ENCODE peak calls at places on chromosomes 16 and 17, in four cellular contexts. M is lower lobe of right lung; F is naive thymus-derived CD4-positive, alpha-beta T cell; T is BJ. Q is an unnamed sample.

GRCh38 chr16:23700509-23700908 is 12.5 kb downstream of the ERN2 start:
- DNase-seq in M (no peak), F (no peak), T (no peak), Q (no peak)

GRCh38 chr16:80862153-80862552 is 57.8 kb upstream of the CDYL2 start:
- DNase-seq in M (no peak), F (no peak), T (no peak), Q (no peak)

GRCh38 chr17:82917656-82918345 is 78.0 kb upstream of the ZNF750 start:
- DNase-seq in M (no peak), F (no peak), T (no peak), Q (no peak)

GRCh38 chr17:10120749-10121148 is 77.7 kb downstream of the GAS7 start:
- DNase-seq in M (no peak), F (no peak), T (no peak), Q (peak)

GRCh38 chr16:56931253-56931768 is 631 bp upstream of the HERPUD1 start:
- DNase-seq in M (no peak), F (no peak), T (no peak), Q (no peak)

GRCh38 chr17:915416-916201 is 64.0 kb downstream of the NXN start:
- DNase-seq in M (no peak), F (no peak), T (no peak), Q (no peak)

GRCh38 chr17:81563861-81564586 is 11.9 kb upstream of the FAAP100 start:
- DNase-seq in M (no peak), F (no peak), T (no peak), Q (no peak)

GRCh38 chr17:8948462-8948861 is 17.0 kb downstream of the PIK3R5 start:
- DNase-seq in M (no peak), F (no peak), T (no peak), Q (no peak)

GRCh38 chr16:84545114-84545737 is 40.8 kb upstream of the MEAK7 start:
- DNase-seq in M (no peak), F (no peak), T (no peak), Q (no peak)

GRCh38 chr17:51802544-51802943 is 356.0 kb downstream of the CA10 start:
- DNase-seq in M (no peak), F (no peak), T (no peak), Q (no peak)

GRCh38 chr17:77821114-77821513 is 137.4 kb upstream of the TNRC6C start:
- DNase-seq in M (peak), F (no peak), T (no peak), Q (no peak)

GRCh38 chr16:53061701-53062159 is 6.9 kb downstream of the CHD9 start:
- DNase-seq in M (peak), F (no peak), T (no peak), Q (no peak)

GRCh38 chr17:27559996-27560481 is 70.9 kb upstream of the LGALS9 start:
- DNase-seq in M (peak), F (no peak), T (no peak), Q (no peak)

GRCh38 chr16:83994087-83994486 is 26.0 kb downstream of the NECAB2 start:
- DNase-seq in M (peak), F (no peak), T (peak), Q (peak)

GRCh38 chr17:35559495-35559894 is 1.1 kb downstream of the SLFN14 start:
- DNase-seq in M (no peak), F (no peak), T (no peak), Q (no peak)

GRCh38 chr16:15507299-15507958 is 73.0 kb downstream of the BMERB1 start:
- DNase-seq in M (no peak), F (no peak), T (no peak), Q (no peak)

GRCh38 chr17:19386974-19387920 is at the start of gene MFAP4:
- DNase-seq in M (no peak), F (no peak), T (peak), Q (peak)

GRCh38 chr16:67115649-67116048 is 5.9 kb downstream of the PHAF1 start:
- DNase-seq in M (no peak), F (no peak), T (peak), Q (no peak)

GRCh38 chr16:24524855-24525652 is 14.3 kb upstream of the RBBP6 start:
- DNase-seq in M (no peak), F (no peak), T (no peak), Q (no peak)

GRCh38 chr17:43945074-43945824 is 3.0 kb upstream of the PPY start:
- DNase-seq in M (no peak), F (no peak), T (no peak), Q (no peak)

GRCh38 chr16:67833035-67833417 is 9.1 kb upstream of the THAP11 start:
- DNase-seq in M (no peak), F (no peak), T (no peak), Q (no peak)

GRCh38 chr16:77404823-77405222 is 30.0 kb downstream of the ADAMTS18 start:
- DNase-seq in M (no peak), F (no peak), T (no peak), Q (no peak)

GRCh38 chr16:77408607-77409006 is 26.2 kb downstream of the ADAMTS18 start:
- DNase-seq in M (no peak), F (no peak), T (no peak), Q (no peak)

GRCh38 chr16:77409311-77409710 is 25.5 kb downstream of the ADAMTS18 start:
- DNase-seq in M (no peak), F (no peak), T (no peak), Q (no peak)

GRCh38 chr16:77403732-77404131 is 31.1 kb downstream of the ADAMTS18 start:
- DNase-seq in M (no peak), F (no peak), T (no peak), Q (no peak)

DNA sequence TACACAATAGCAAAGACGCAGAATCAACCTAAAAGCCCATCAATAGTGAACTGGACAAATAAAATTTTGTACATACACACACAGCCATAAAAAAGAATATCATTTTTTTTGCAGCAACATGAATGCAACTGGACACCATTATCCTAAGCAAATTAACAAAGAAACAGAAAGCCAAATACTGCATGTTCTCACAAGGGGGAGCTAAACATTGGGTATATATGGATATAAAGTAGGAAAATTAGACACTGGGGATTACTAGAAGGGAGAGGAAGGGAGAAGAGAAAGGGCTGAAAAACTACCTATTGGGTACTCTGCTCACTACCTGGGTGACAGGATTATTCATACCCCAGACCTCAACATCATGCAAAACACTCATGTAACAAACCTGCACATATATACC is 28.2 kb downstream of the ADAMTS18 start:
- DNase-seq in M (no peak), F (no peak), T (no peak), Q (no peak)
- H3K4me3 ChIP-seq in M (no peak), F (no peak), T (no peak), Q (no peak)

GRCh38 chr16:64236351-64236750 is 885.5 kb downstream of the CDH11 start:
- DNase-seq in M (no peak), F (no peak), T (no peak), Q (no peak)

GRCh38 chr16:64238576-64238975 is 883.3 kb downstream of the CDH11 start:
- DNase-seq in M (no peak), F (no peak), T (peak), Q (no peak)

GRCh38 chr16:64242510-64242909 is 879.4 kb downstream of the CDH11 start:
- DNase-seq in M (no peak), F (no peak), T (no peak), Q (no peak)

DNA sequence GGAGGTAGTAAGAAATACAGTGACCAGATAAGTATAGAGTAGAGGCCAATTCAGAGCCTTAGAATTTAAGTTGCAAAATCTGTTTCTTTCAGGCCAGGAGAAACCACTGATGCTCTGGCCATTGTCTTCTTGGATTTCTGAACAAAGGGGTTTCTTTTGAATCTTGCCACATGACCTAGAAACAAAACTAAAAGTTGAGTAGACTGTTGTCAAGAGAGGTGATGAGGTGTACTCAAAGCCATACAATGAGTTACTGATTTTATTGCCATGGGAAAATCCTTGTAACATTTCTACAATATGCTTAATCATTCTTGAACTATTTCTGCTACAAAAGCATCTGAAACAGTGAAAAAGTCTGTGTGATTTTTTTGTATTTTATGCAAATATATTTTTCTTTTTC is 881.3 kb downstream of the CDH11 start:
- DNase-seq in M (no peak), F (no peak), T (peak), Q (no peak)
- H3K4me3 ChIP-seq in M (no peak), F (no peak), T (no peak), Q (no peak)

DNA sequence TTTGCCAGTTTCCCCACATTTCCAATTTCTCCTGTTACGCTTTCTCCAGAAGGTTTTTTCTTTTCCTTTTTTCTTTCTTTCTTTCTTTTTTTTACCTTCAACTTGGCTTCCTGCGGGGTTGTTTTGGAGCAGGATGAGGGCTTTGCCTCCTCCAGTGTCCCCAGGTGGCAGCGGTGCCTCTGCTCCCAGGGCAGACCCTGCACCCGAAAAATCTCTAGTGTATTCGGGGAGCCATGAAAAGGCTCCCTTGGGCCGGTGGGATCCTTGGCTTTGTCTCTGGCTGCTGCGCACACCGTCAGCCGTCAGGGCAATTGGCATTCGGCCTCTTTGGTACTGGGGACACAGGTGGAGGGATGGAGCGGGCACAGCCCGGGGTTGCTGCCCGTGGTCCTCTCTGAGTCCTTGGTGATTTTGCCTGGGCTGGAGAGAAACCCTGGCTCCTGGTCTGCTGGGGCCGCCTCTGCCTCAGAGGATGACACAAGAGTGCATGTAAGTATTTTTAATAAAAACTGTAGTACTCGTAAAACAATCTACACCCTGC is 846 bp downstream of the ITGB3 start:
- DNase-seq in M (no peak), F (no peak), T (no peak), Q (no peak)
- H3K4me3 ChIP-seq in M (peak), F (peak), T (peak), Q (peak)

DNA sequence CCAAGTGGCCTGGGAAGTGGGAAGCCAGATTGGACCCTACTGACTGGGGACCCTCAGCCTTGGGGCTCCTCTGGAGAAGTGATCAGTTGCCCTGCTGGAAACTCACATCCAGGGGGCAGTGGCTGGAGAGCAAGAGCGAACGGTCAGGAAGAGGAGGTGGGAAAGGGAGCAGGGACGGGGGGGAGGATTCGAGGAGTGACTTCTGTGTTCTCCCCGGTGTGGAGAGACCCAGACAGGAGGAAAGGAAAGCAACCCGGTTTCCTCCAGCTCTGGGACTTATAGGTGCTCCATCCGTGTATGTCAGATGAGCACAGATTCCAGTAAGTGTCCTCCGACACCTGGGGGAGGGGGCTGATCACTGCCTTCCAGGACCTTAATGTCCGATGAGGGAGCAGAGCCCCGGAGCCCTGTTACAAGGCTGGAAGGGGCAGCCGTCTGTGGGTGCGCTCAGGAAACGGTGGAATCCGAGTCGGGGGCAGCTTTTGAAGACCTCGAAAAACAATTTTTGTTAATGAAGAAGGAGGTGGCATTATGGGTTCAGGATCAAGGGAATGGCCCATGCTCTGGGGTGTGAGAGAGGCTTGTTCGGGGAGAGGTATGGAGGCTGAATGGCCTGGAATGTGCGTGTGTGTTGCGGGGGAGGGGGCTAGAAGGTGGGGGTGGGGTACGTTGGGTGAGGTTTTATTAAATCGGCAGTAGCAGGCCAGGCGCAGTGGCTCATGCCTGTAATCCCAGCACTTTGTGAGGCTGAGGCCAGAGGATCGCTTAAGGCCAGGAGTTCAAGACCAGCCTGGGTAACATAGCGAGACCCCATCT is 34.8 kb upstream of the NDRG4 start:
- DNase-seq in M (no peak), F (no peak), T (no peak), Q (no peak)
- H3K4me3 ChIP-seq in M (peak), F (no peak), T (no peak), Q (no peak)

GRCh38 chr17:2059125-2059836 is 4.4 kb downstream of the HIC1 start:
- DNase-seq in M (peak), F (no peak), T (no peak), Q (no peak)

GRCh38 chr17:2060681-2061440 is 6.0 kb downstream of the HIC1 start:
- DNase-seq in M (no peak), F (no peak), T (no peak), Q (no peak)

GRCh38 chr17:2058521-2059124 is 3.7 kb downstream of the HIC1 start:
- DNase-seq in M (peak), F (peak), T (no peak), Q (no peak)

GRCh38 chr17:2061441-2061797 is 6.5 kb downstream of the HIC1 start:
- DNase-seq in M (no peak), F (no peak), T (no peak), Q (no peak)

DNA sequence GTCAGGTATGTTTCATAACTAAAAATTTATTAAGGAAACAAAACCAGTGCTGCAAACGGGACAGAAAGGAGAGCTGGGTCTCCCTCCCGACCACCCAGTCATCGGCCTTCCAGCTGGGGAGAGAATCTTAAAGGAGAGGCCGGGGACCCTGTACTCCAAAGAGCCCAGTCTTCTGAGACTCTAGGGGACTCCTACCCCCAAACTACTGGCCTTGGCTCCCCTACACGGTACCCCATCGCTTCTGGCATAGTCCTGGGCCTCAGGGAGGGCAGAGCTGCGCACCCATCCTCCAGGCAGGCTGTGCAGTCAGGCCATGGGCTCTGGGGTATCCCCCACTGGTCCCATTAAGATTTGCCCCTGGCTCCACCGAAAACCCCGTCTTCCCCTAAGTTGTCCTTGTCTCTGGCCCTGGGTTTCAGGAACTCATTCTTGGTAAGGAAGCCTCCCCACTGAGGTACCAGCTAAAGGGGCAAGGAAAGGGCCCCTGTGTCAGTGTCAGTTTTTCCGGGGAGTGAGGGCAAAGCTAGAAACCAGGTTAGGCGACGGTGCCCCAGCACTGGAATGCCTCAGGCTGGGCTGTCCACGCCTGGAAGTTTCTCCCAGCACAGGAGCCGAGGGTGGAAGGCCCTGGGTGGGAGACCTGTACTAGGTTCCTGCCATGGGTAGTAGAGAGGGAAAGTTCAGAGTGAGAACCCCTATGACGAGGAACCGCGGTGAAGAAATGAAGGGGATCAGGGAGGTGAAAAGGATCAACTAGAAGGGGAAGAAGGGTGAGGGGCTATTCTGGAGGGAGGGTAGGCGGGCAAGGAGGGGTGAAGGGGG is 5.1 kb downstream of the HIC1 start:
- DNase-seq in M (no peak), F (no peak), T (no peak), Q (no peak)
- H3K4me3 ChIP-seq in M (no peak), F (no peak), T (no peak), Q (no peak)

Q was measured in Jurkat, Clone E6-1.